ENCODE peak calls at places on chromosomes 5 and 9, in five cellular contexts. I is HCT116, L is H1, E is K562, V is HepG2. T is an unnamed sample.

GRCh38 chr9:133063500-133064231 is 1.9 kb downstream of the CEL start:
- DNase-seq in I (no peak), V (no peak), E (no peak), L (no peak), T (no peak)

GRCh38 chr5:168311061-168311566 is 19.7 kb downstream of the WWC1 start:
- DNase-seq in E (no peak), I (no peak), V (no peak), L (no peak), T (no peak)

GRCh38 chr5:1519631-1520141 is 4.1 kb downstream of the LPCAT1 start:
- DNase-seq in L (no peak), V (no peak), E (no peak), I (no peak), T (no peak)

GRCh38 chr9:73667749-73668148 is 516.1 kb downstream of the ANXA1 start:
- DNase-seq in I (no peak), L (no peak), V (peak; percentile 20), E (no peak), T (no peak)

GRCh38 chr5:95422842-95423241 is 31.7 kb downstream of the FAM81B start:
- DNase-seq in V (no peak), L (no peak), E (no peak), I (no peak), T (no peak)

GRCh38 chr9:37100317-37100716 is 20.1 kb upstream of the ZCCHC7 start:
- DNase-seq in V (no peak), L (no peak), I (no peak), E (no peak), T (no peak)

GRCh38 chr5:139842321-139842720 is 46.7 kb downstream of the PSD2 start:
- DNase-seq in L (no peak), E (no peak), V (no peak), I (no peak), T (no peak)

GRCh38 chr9:81384911-81385310 is 304.4 kb downstream of the TLE1 start:
- DNase-seq in L (no peak), E (no peak), V (no peak), I (no peak), T (no peak)

GRCh38 chr5:109855056-109855455 is 165.3 kb downstream of the MAN2A1 start:
- DNase-seq in L (no peak), V (no peak), E (no peak), I (no peak), T (no peak)

GRCh38 chr9:84357235-84357634 is 16.7 kb upstream of the SLC28A3 start:
- DNase-seq in L (no peak), V (no peak), E (no peak), I (no peak), T (no peak)

GRCh38 chr5:39427225-39427624 is 2.4 kb upstream of the DAB2 start:
- DNase-seq in L (no peak), V (no peak), E (no peak), I (no peak), T (no peak)

GRCh38 chr5:42235837-42236236 is 187.4 kb upstream of the GHR start:
- DNase-seq in E (no peak), L (no peak), V (no peak), I (no peak), T (no peak)

GRCh38 chr5:132098151-132098594 is 24.6 kb downstream of the CSF2 start:
- DNase-seq in L (no peak), E (peak; percentile 79), I (no peak), V (no peak), T (peak; percentile 21)

GRCh38 chr9:15277400-15278137 is 29.4 kb downstream of the TTC39B start:
- DNase-seq in E (no peak), V (peak; percentile 15), I (peak; percentile 4), L (no peak), T (no peak)

GRCh38 chr5:149053027-149053705 is 9.7 kb downstream of the SH3TC2 start:
- DNase-seq in L (no peak), I (no peak), E (no peak), V (no peak), T (no peak)

GRCh38 chr5:56112526-56113121 is 117.9 kb upstream of the IL6ST start:
- DNase-seq in V (no peak), E (no peak), I (no peak), L (no peak), T (no peak)

GRCh38 chr5:1107167-1108007 is 4.5 kb downstream of the SLC12A7 start:
- DNase-seq in V (peak; percentile 73), E (no peak), L (peak; percentile 10), I (no peak), T (no peak)

GRCh38 chr9:91898451-91899433 is 51.3 kb downstream of the ROR2 start:
- DNase-seq in L (no peak), V (peak; percentile 9), E (peak; percentile 78), I (no peak), T (no peak)

GRCh38 chr9:110050925-110051355 is 157.0 kb downstream of the C9orf152 start:
- DNase-seq in E (no peak), L (no peak), I (peak; percentile 48), V (no peak), T (no peak)

GRCh38 chr5:116423091-116423490 is 151.5 kb downstream of the SEMA6A start:
- DNase-seq in E (no peak), L (no peak), V (no peak), I (no peak), T (no peak)

GRCh38 chr5:116423587-116424257 is 150.9 kb downstream of the SEMA6A start:
- DNase-seq in E (no peak), L (no peak), V (no peak), I (no peak), T (no peak)

GRCh38 chr5:116424258-116424615 is 150.4 kb downstream of the SEMA6A start:
- DNase-seq in E (no peak), I (no peak), V (no peak), L (no peak), T (no peak)

GRCh38 chr5:116424951-116425350 is 149.7 kb downstream of the SEMA6A start:
- DNase-seq in I (no peak), L (no peak), E (no peak), V (no peak), T (no peak)

DNA sequence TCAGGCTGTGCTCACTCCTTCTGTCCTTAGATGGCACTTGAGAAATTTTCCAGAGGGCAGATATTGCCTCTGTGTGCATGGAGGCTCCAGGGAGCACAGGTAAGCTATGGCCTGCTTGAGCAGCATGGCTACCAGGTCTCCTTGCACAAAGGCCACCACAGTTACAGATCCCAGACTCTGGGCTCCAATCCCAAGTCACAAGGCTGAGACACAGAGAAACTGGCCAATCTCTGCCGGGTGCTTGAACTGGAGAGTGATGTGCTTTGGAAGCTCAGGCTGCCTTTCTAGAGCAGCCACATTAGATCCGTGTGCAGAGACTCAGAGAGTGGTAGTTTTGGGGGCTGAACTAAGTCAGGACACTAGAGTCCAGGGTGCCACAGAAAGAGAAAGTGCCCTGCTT is 145.7 kb downstream of the SEMA6A start:
- DNase-seq in L (no peak), I (no peak), E (no peak), V (no peak), T (no peak)
- TF ChIP-seq SIN3A in L (no peak), I (no peak), E (no peak), V (no peak), T (no peak)

GRCh38 chr9:122218885-122219855 is 9.6 kb downstream of the LHX6 start:
- DNase-seq in L (no peak), E (no peak), I (no peak), V (no peak), T (no peak)

GRCh38 chr9:122217640-122218039 is 11.1 kb downstream of the LHX6 start:
- DNase-seq in V (peak; percentile 11), I (no peak), E (no peak), L (no peak), T (no peak)

GRCh38 chr9:122216798-122217418 is 11.8 kb downstream of the LHX6 start:
- DNase-seq in E (no peak), V (no peak), I (no peak), L (no peak), T (no peak)

GRCh38 chr9:122219856-122220672 is 8.7 kb downstream of the LHX6 start:
- DNase-seq in E (no peak), V (no peak), I (no peak), L (no peak), T (no peak)

GRCh38 chr9:122218070-122218884 is 10.5 kb downstream of the LHX6 start:
- DNase-seq in L (no peak), E (no peak), V (no peak), I (no peak), T (no peak)
- TF ChIP-seq SP1 in L (no peak), E (no peak), V (no peak), I (no peak), T (no peak)

DNA sequence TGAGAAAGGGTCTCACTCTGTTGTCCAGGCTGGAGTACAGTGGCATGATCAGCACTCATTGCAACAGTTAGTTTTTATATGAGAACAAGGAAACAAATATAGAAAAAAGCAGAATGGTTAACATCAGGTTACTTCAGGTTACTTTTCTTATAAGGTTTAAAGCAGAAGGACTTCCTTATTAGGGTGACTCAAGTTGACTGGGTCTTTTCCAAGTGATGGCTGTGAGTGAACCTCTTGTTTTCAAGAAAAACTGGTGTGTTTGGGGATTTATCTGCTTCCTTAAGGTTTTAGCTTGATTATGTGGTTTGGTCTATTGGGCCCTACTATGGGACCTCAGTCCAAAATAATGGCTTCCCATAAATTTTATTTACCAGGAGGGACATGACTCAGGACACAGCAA is 99.2 kb downstream of the ARRDC3 start:
- DNase-seq in V (no peak), I (peak; percentile 21), E (no peak), L (no peak), T (no peak)
- TF ChIP-seq SIN3A in V (no peak), I (no peak), E (no peak), L (no peak), T (no peak)

DNA sequence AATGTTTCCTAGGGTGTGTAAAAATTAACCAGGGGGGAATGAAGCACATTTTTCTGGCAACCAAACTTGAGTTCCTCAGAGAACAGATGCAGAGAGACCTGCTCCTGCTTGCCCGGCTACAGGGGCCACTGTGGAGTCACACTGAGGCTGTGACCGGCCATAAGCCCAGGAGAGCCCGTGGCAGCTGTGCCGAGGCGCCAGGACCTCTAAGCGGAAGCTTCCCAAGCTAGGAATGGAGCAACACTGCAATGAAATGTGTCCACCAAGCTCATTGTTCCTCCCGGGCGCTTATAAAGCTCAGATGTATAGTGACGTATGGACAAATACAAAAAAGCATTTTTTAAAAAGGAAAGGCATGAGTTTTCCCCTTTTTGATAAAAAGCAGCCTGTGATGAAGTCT is 7.6 kb downstream of the CXCL14 start:
- DNase-seq in E (no peak), V (no peak), I (no peak), L (no peak), T (no peak)
- TF ChIP-seq SP1 in E (no peak), V (no peak), I (no peak), L (no peak), T (no peak)